ENCODE peak calls at places on chromosomes 1 and 21, in four cellular contexts. One of them, this sample, is unnamed.

GRCh38 chr1:11339346-11340247 is 66.6 kb downstream of the UBIAD1 start:
- DNase-seq in sciatic nerve: no peak
- DNase-seq in nucleus accumbens: no peak
- DNase-seq in anterior cingulate cortex: no peak
- DNase-seq in this sample: no peak

GRCh38 chr21:29606613-29607012 is 307.9 kb downstream of the BACH1 start:
- DNase-seq in nucleus accumbens: no peak
- DNase-seq in sciatic nerve: no peak
- DNase-seq in anterior cingulate cortex: no peak
- DNase-seq in this sample: no peak

GRCh38 chr21:42526379-42526727 is 12.7 kb downstream of the SLC37A1 start:
- DNase-seq in nucleus accumbens: no peak
- DNase-seq in anterior cingulate cortex: no peak
- DNase-seq in sciatic nerve: no peak
- DNase-seq in this sample: no peak

GRCh38 chr1:210098376-210098775 is 134.2 kb upstream of the SERTAD4 start:
- DNase-seq in nucleus accumbens: no peak
- DNase-seq in anterior cingulate cortex: no peak
- DNase-seq in sciatic nerve: no peak
- DNase-seq in this sample: no peak

GRCh38 chr1:31878018-31878417 is 60.1 kb downstream of the PTP4A2 start:
- DNase-seq in anterior cingulate cortex: no peak
- DNase-seq in nucleus accumbens: no peak
- DNase-seq in sciatic nerve: no peak
- DNase-seq in this sample: no peak

GRCh38 chr1:28371011-28371378 is 1.5 kb downstream of the PHACTR4 start:
- DNase-seq in sciatic nerve: peak
- DNase-seq in nucleus accumbens: no peak
- DNase-seq in anterior cingulate cortex: no peak
- DNase-seq in this sample: no peak

GRCh38 chr1:34655206-34655909 is 99.5 kb upstream of the GJB5 start:
- DNase-seq in anterior cingulate cortex: no peak
- DNase-seq in sciatic nerve: no peak
- DNase-seq in nucleus accumbens: no peak
- DNase-seq in this sample: no peak

GRCh38 chr1:164598719-164599118 is 39.7 kb downstream of the PBX1 start:
- DNase-seq in nucleus accumbens: no peak
- DNase-seq in anterior cingulate cortex: no peak
- DNase-seq in sciatic nerve: no peak
- DNase-seq in this sample: no peak

GRCh38 chr1:209229494-209230059 is 353.9 kb upstream of the CAMK1G start:
- DNase-seq in nucleus accumbens: no peak
- DNase-seq in anterior cingulate cortex: no peak
- DNase-seq in sciatic nerve: no peak
- DNase-seq in this sample: no peak

GRCh38 chr1:218585565-218586184 is 240.5 kb downstream of the TGFB2 start:
- DNase-seq in sciatic nerve: no peak
- DNase-seq in anterior cingulate cortex: no peak
- DNase-seq in nucleus accumbens: no peak
- DNase-seq in this sample: no peak

GRCh38 chr1:235955777-235956176 is 89.1 kb upstream of the LYST start:
- DNase-seq in anterior cingulate cortex: no peak
- DNase-seq in nucleus accumbens: no peak
- DNase-seq in sciatic nerve: no peak
- DNase-seq in this sample: no peak

GRCh38 chr1:85560305-85560704 is 20.3 kb upstream of the CCN1 start:
- DNase-seq in anterior cingulate cortex: no peak
- DNase-seq in sciatic nerve: no peak
- DNase-seq in nucleus accumbens: no peak
- DNase-seq in this sample: no peak

GRCh38 chr1:71640131-71640530 is 559.3 kb upstream of the ZRANB2 start:
- DNase-seq in nucleus accumbens: no peak
- DNase-seq in anterior cingulate cortex: no peak
- DNase-seq in sciatic nerve: no peak
- DNase-seq in this sample: no peak

GRCh38 chr1:204623894-204624361 is 61.6 kb downstream of the LRRN2 start:
- DNase-seq in anterior cingulate cortex: no peak
- DNase-seq in sciatic nerve: no peak
- DNase-seq in nucleus accumbens: no peak
- DNase-seq in this sample: no peak

GRCh38 chr1:59686170-59686569 is 128.6 kb upstream of the HOOK1 start:
- DNase-seq in sciatic nerve: no peak
- DNase-seq in anterior cingulate cortex: no peak
- DNase-seq in nucleus accumbens: no peak
- DNase-seq in this sample: no peak

GRCh38 chr1:53346814-53347176 is 18.9 kb upstream of the LRP8 start:
- DNase-seq in sciatic nerve: peak
- DNase-seq in nucleus accumbens: no peak
- DNase-seq in anterior cingulate cortex: no peak
- DNase-seq in this sample: no peak

GRCh38 chr1:56081151-56081550 is 498.2 kb downstream of the PLPP3 start:
- DNase-seq in nucleus accumbens: no peak
- DNase-seq in anterior cingulate cortex: no peak
- DNase-seq in sciatic nerve: no peak
- DNase-seq in this sample: no peak

This sample was measured in epithelial cell of proximal tubule.